ENCODE peak calls at places on chromosomes 16 and 17, in six cellular contexts. S is non-pigmented ciliary epithelial cell; R is stimulated activated CD8-positive, alpha-beta memory T cell treated with anti-CD3 and anti-CD28 coated beads, Interleukin-2, amount 100 ng/mL, for 48 hours; T is AG04450; L is activated naive CD4-positive, alpha-beta T cell; N is NCI-H510A treated with DMSO at 0.1 percent for 48 hours. G is an unnamed sample.

GRCh38 chr17:63675607-63676539 is 24.1 kb downstream of the LIMD2 start:
- DNase-seq in S (peak), R (no peak), T (peak), L (no peak), N (no peak), G (no peak)

GRCh38 chr17:74295625-74296547 is 21.9 kb downstream of the DNAI2 start:
- DNase-seq in S (no peak), R (no peak), T (no peak), L (no peak), N (no peak), G (no peak)

GRCh38 chr17:12116143-12116542 is 95.5 kb downstream of the MAP2K4 start:
- DNase-seq in S (no peak), R (no peak), T (no peak), L (no peak), N (no peak), G (no peak)

GRCh38 chr16:87435399-87436224 is 43.5 kb downstream of the MAP1LC3B start:
- DNase-seq in S (peak), R (no peak), T (peak), L (no peak), N (no peak), G (no peak)

GRCh38 chr16:27401768-27402568 is at the start of gene IL21R:
- DNase-seq in S (no peak), R (peak), T (no peak), L (peak), N (peak), G (peak)

GRCh38 chr16:57446530-57447141 is 549 bp downstream of the CIAPIN1 start:
- DNase-seq in S (no peak), R (no peak), T (no peak), L (no peak), N (peak), G (no peak)

GRCh38 chr17:7781467-7781866 is 52.5 kb upstream of the KDM6B start:
- DNase-seq in S (no peak), R (no peak), T (no peak), L (no peak), N (no peak), G (no peak)

GRCh38 chr17:72448019-72448418 is 327.2 kb downstream of the SOX9 start:
- DNase-seq in S (no peak), R (no peak), T (no peak), L (no peak), N (peak), G (no peak)

GRCh38 chr16:3458852-3459361 is 15.4 kb downstream of the NAA60 start:
- DNase-seq in S (no peak), R (no peak), T (no peak), L (no peak), N (no peak), G (no peak)

GRCh38 chr16:30903596-30903995 is 7.2 kb downstream of the CTF1 start:
- DNase-seq in S (no peak), R (no peak), T (no peak), L (no peak), N (no peak), G (no peak)

GRCh38 chr17:30092886-30093285 is 23.7 kb upstream of the NSRP1 start:
- DNase-seq in S (no peak), R (no peak), T (no peak), L (no peak), N (no peak), G (no peak)

GRCh38 chr17:69654981-69655581 is 240.6 kb downstream of the MAP2K6 start:
- DNase-seq in S (no peak), R (no peak), T (peak), L (no peak), N (no peak), G (no peak)

GRCh38 chr16:30458561-30459394 is 13.1 kb upstream of the SEPHS2 start:
- DNase-seq in S (no peak), R (peak), T (no peak), L (peak), N (no peak), G (peak)

GRCh38 chr16:27677300-27677699 is 127.4 kb downstream of the KATNIP start:
- DNase-seq in S (no peak), R (no peak), T (no peak), L (no peak), N (no peak), G (no peak)

GRCh38 chr17:77770331-77771105 is 188.0 kb upstream of the TNRC6C start:
- DNase-seq in S (peak), R (no peak), T (peak), L (no peak), N (no peak), G (no peak)